ENCODE peak calls at places on chromosomes 13 and 19, in seven cellular contexts. H, A, W, S, M, P and T are unnamed samples.

GRCh38 chr13:21537105-21537504 is 66.9 kb downstream of the MICU2 start:
- DNase-seq in H (no peak), A (no peak), W (peak), S (no peak), M (no peak), P (no peak), T (peak)

GRCh38 chr13:79990048-79990447 is 350.9 kb downstream of the SPRY2 start:
- DNase-seq in H (no peak), A (no peak), W (peak), S (no peak), M (no peak), P (no peak), T (peak)

GRCh38 chr19:50626011-50626410 is 13.7 kb downstream of the SYT3 start:
- DNase-seq in H (no peak), A (no peak), W (no peak), S (no peak), M (no peak), P (no peak), T (no peak)

GRCh38 chr19:3818479-3818878 is 32.3 kb upstream of the MATK start:
- DNase-seq in H (no peak), A (no peak), W (peak), S (no peak), M (no peak), P (no peak), T (peak)

GRCh38 chr13:101202590-101202989 is 213.7 kb downstream of the NALCN start:
- DNase-seq in H (peak), A (no peak), W (no peak), S (no peak), M (no peak), P (peak), T (no peak)

GRCh38 chr19:27779953-27780352 is 1433.0 kb downstream of the UQCRFS1 start:
- DNase-seq in H (no peak), A (no peak), W (no peak), S (no peak), M (no peak), P (no peak), T (no peak)

GRCh38 chr19:42122691-42123607 is 9.3 kb downstream of the POU2F2 start:
- DNase-seq in H (no peak), A (no peak), W (no peak), S (no peak), M (no peak), P (no peak), T (no peak)

GRCh38 chr13:38990693-38991092 is at the start of gene STOML3:
- DNase-seq in H (peak), A (no peak), W (no peak), S (no peak), M (no peak), P (no peak), T (no peak)

GRCh38 chr19:54325631-54326030 is 12.7 kb upstream of the LILRA5 start:
- DNase-seq in H (no peak), A (no peak), W (no peak), S (no peak), M (no peak), P (no peak), T (no peak)

GRCh38 chr13:97749174-97749573 is 204.3 kb upstream of the IPO5 start:
- DNase-seq in H (peak), A (peak), W (peak), S (no peak), M (no peak), P (no peak), T (no peak)

GRCh38 chr13:98435356-98435755 is 141.6 kb downstream of the STK24 start:
- DNase-seq in H (no peak), A (no peak), W (no peak), S (no peak), M (no peak), P (no peak), T (no peak)

GRCh38 chr13:26561636-26562537 is 4.4 kb downstream of the WASF3 start:
- DNase-seq in H (peak), A (no peak), W (peak), S (no peak), M (peak), P (no peak), T (peak)

GRCh38 chr19:46383846-46384245 is 29.5 kb downstream of the CCDC8 start:
- DNase-seq in H (no peak), A (no peak), W (no peak), S (no peak), M (no peak), P (peak), T (no peak)

GRCh38 chr13:21556051-21556450 is 47.9 kb downstream of the MICU2 start:
- DNase-seq in H (no peak), A (no peak), W (no peak), S (no peak), M (no peak), P (no peak), T (no peak)

GRCh38 chr13:46639033-46639981 is 86.3 kb downstream of the LRCH1 start:
- DNase-seq in H (no peak), A (no peak), W (no peak), S (no peak), M (no peak), P (no peak), T (peak)

GRCh38 chr13:38141792-38142191 is 207.9 kb upstream of the UFM1 start:
- DNase-seq in H (no peak), A (no peak), W (no peak), S (no peak), M (no peak), P (no peak), T (no peak)

GRCh38 chr19:6273701-6274601 is 5.8 kb downstream of the MLLT1 start:
- DNase-seq in H (no peak), A (no peak), W (peak), S (no peak), M (no peak), P (no peak), T (peak)

GRCh38 chr13:87671824-87672603 is 843 bp downstream of the SLITRK5 start:
- DNase-seq in H (peak), A (no peak), W (no peak), S (no peak), M (peak), P (peak), T (peak)

GRCh38 chr13:33322474-33322827 is 36.9 kb upstream of the STARD13 start:
- DNase-seq in H (no peak), A (no peak), W (peak), S (no peak), M (no peak), P (no peak), T (peak)

GRCh38 chr13:104571890-104572229 is 1505.6 kb upstream of the SLC10A2 start:
- DNase-seq in H (no peak), A (no peak), W (no peak), S (no peak), M (no peak), P (no peak), T (no peak)

GRCh38 chr19:8988204-8988603 is 22.0 kb downstream of the MUC16 start:
- DNase-seq in H (peak), A (peak), W (no peak), S (no peak), M (no peak), P (peak), T (no peak)

GRCh38 chr19:38250821-38251563 is 5.2 kb downstream of the PPP1R14A start:
- DNase-seq in H (no peak), A (no peak), W (no peak), S (no peak), M (no peak), P (peak), T (peak)

GRCh38 chr13:29522044-29522685 is 73.3 kb downstream of the SLC7A1 start:
- DNase-seq in H (no peak), A (no peak), W (peak), S (no peak), M (no peak), P (no peak), T (peak)
- H3K9ac ChIP-seq in H (no peak), A (no peak), W (no peak), S (no peak), M (no peak), P (no peak), T (peak)

DNA sequence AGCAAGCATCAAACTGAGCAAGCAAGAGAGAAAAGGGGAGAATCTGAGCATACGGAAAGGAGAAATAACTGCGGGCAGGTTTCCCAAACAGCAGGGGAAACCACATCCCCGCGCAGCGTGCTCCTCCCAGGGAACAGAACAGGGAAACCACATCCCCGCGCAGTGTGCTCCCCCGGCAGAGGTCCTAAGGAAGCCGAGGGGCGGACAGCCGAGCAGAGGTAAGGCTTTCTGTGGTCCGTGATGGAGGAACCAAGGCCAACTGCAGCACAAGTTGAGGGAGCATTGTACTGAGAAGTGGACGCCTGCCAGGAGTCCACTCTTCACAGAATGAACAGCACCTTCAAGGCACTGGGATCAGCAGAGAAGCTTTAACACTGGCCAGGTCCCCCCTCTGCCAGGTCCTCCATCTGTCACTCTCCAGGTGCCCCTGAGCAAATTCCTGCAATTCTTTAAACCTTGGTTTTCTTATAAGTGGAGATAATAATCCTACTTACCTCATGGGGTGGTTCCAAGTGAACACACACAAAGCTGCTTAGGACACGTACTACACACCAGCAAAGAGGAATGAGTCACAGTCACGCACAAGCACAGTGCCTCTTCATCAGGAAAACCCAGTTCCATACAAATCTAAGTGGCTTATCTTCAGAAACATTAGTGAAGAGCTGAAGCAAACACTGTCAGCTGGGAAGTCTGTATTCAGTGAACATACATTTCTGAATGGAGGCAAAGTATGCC is 23.0 kb upstream of the LAMP1 start:
- DNase-seq in H (no peak), A (no peak), W (peak), S (no peak), M (no peak), P (no peak), T (peak)
- H3K9ac ChIP-seq in H (no peak), A (no peak), W (no peak), S (peak), M (no peak), P (no peak), T (peak)

DNA sequence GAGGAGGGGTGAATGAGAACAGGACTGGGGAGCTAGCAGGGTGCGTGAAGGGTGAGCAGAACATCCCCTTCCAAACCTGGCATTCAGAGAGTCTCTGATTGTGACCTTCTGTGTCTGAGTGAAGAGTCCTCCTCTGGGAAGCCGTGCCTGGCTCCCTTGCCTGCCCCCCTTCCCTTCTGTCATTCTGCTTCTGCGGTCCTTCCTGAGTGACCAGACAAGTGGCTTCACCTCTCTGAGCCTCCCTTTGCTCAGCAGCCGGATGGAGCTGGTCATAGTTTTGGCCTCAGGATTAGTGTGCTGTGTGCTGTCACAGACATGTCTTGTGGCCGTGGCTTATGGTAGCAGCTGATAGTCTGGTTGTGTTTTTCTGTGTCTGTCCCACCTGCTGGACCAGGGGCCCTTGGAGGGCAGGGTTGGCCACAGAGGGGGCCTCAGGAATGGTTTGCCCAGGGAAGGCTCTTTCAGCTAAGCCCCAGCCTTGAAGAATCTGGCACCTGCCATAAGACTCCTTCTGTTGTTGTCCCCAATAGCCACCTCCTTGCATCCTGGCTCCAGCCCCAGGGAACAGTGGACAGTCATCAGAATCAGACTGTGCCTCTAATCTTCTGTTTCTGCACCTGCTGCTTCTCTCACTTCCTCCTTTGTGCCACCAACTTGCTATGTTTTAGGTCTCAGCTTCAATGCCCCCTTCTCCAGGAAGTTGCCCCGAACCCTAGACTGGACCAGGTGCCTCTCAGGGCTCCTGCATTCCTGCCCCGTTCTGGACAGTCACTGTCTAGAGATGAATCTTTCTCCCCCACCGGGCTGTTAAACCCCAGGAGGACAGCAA is 5.9 kb downstream of the CLPTM1 start:
- DNase-seq in H (no peak), A (no peak), W (no peak), S (no peak), M (no peak), P (no peak), T (no peak)
- H3K9ac ChIP-seq in H (no peak), A (no peak), W (no peak), S (no peak), M (no peak), P (no peak), T (no peak)

GRCh38 chr13:59479629-59480028 is 684.1 kb downstream of the DIAPH3 start:
- DNase-seq in H (peak), A (no peak), W (no peak), S (no peak), M (no peak), P (peak), T (no peak)

GRCh38 chr13:59477011-59477410 is 686.7 kb downstream of the DIAPH3 start:
- DNase-seq in H (no peak), A (peak), W (no peak), S (no peak), M (no peak), P (no peak), T (no peak)

GRCh38 chr13:59480398-59480797 is 683.3 kb downstream of the DIAPH3 start:
- DNase-seq in H (peak), A (no peak), W (no peak), S (no peak), M (no peak), P (no peak), T (no peak)

GRCh38 chr13:59480857-59481256 is 682.9 kb downstream of the DIAPH3 start:
- DNase-seq in H (no peak), A (no peak), W (no peak), S (no peak), M (no peak), P (no peak), T (no peak)

GRCh38 chr13:59478908-59479307 is 684.8 kb downstream of the DIAPH3 start:
- DNase-seq in H (peak), A (no peak), W (no peak), S (no peak), M (peak), P (no peak), T (no peak)
- H3K9ac ChIP-seq in H (no peak), A (no peak), W (no peak), S (no peak), M (no peak), P (no peak), T (no peak)